ENCODE peak calls at places on chromosomes 3 and 15, in seven cellular contexts. D is IMR-90; J is body of pancreas; E is CD8-positive, alpha-beta T cell; V is psoas muscle; M is fibroblast of lung; T is astrocyte of the spinal cord. Q is an unnamed sample.

GRCh38 chr15:97708252-97708651 is 252.3 kb upstream of the ARRDC4 start:
- DNase-seq in D (no peak), J (no peak), T (no peak), E (no peak), M (no peak), V (no peak), Q (no peak)

GRCh38 chr15:89551502-89551901 is 23.8 kb upstream of the TICRR start:
- DNase-seq in E (no peak), M (no peak), D (no peak), J (no peak), T (no peak), V (no peak), Q (no peak)

GRCh38 chr3:192408007-192408655 is 319.2 kb downstream of the FGF12 start:
- DNase-seq in D (no peak), V (peak; percentile 13), E (no peak), T (peak; percentile 42), M (peak; percentile 14), J (no peak), Q (no peak)

GRCh38 chr3:137509354-137510045 is 254.6 kb upstream of the SOX14 start:
- DNase-seq in V (no peak), T (no peak), J (no peak), D (no peak), E (no peak), M (no peak), Q (no peak)

GRCh38 chr15:61660579-61660978 is 399.7 kb downstream of the VPS13C start:
- DNase-seq in D (peak; percentile 7), J (no peak), V (no peak), T (peak; percentile 54), E (no peak), M (peak; percentile 76), Q (no peak)

GRCh38 chr3:61858054-61858453 is 296.7 kb downstream of the PTPRG start:
- DNase-seq in T (peak; percentile 58), J (no peak), M (peak; percentile 69), E (no peak), D (peak; percentile 56), V (no peak), Q (peak; percentile 70)

GRCh38 chr3:25884981-25885380 is 95.1 kb downstream of the OXSM start:
- DNase-seq in V (no peak), E (no peak), T (no peak), D (no peak), M (no peak), J (no peak), Q (no peak)

GRCh38 chr3:105367063-105367405 is 325 bp downstream of the ALCAM start:
- DNase-seq in M (no peak), T (no peak), V (no peak), J (peak; percentile 48), D (no peak), E (no peak), Q (no peak)

GRCh38 chr15:58420579-58421043 is 11.2 kb upstream of the LIPC start:
- DNase-seq in V (no peak), M (no peak), D (no peak), E (no peak), T (no peak), J (no peak), Q (no peak)

GRCh38 chr3:147669076-147669475 is 259.9 kb downstream of the ZIC1 start:
- DNase-seq in V (no peak), D (no peak), J (no peak), M (no peak), T (no peak), E (no peak), Q (no peak)

GRCh38 chr3:196422976-196423781 is 9.0 kb downstream of the UBXN7 start:
- DNase-seq in M (no peak), V (peak; percentile 86), J (peak; percentile 70), T (peak; percentile 15), D (no peak), E (no peak), Q (peak; percentile 28)

GRCh38 chr3:161310649-161311423 is 60.5 kb downstream of the SPTSSB start:
- DNase-seq in V (no peak), D (no peak), E (peak; percentile 23), J (no peak), T (no peak), M (no peak), Q (no peak)

GRCh38 chr3:17639257-17639656 is 103.2 kb downstream of the TBC1D5 start:
- DNase-seq in J (no peak), D (peak; percentile 82), M (peak; percentile 78), V (no peak), E (no peak), T (peak; percentile 79), Q (peak; percentile 80)

GRCh38 chr15:100338247-100338646 is 3.5 kb downstream of the ADAMTS17 start:
- DNase-seq in D (no peak), M (no peak), J (no peak), T (no peak), V (no peak), E (no peak), Q (no peak)

GRCh38 chr15:74176262-74177208 is 3.0 kb downstream of the ISLR start:
- DNase-seq in E (no peak), V (no peak), T (peak; percentile 34), D (no peak), M (no peak), J (peak; percentile 5), Q (no peak)

GRCh38 chr3:126472277-126473006 is 3.2 kb downstream of the ZXDC start:
- DNase-seq in E (no peak), J (peak; percentile 50), T (peak; percentile 87), D (peak; percentile 68), V (peak; percentile 84), M (peak; percentile 81), Q (peak; percentile 93)

DNA sequence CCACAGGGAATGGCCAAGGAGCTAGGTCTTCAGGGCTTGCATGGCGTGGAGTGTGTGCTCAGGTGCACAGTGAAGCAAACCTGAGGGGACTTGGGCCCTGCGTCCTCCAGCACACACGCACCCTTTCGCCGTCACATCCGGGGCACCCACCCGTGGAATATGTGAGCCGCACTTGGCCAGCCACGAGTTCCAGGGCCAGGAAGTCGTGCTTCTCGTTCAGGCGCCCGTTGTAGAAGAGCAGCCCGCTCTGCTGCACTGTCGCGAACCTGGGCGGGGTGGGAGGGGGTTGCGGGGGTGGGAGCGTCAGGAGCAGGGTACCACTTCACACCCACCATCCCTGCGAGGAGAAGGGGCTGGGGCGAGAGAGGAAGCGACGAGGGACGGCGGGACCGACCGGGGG is 7.1 kb downstream of the CELSR3 start:
- DNase-seq in D (no peak), V (no peak), E (peak; percentile 34), J (peak; percentile 21), T (no peak), M (no peak), Q (no peak)
- H3K4me3 ChIP-seq in D (no peak overlapping the region), V (peak overlapping the region; percentile 80), E (peak overlapping the region; percentile 83), J (peak overlapping the region; percentile 32), T (peak overlapping the region; percentile 31), M (no peak overlapping the region), Q (no peak overlapping the region)

DNA sequence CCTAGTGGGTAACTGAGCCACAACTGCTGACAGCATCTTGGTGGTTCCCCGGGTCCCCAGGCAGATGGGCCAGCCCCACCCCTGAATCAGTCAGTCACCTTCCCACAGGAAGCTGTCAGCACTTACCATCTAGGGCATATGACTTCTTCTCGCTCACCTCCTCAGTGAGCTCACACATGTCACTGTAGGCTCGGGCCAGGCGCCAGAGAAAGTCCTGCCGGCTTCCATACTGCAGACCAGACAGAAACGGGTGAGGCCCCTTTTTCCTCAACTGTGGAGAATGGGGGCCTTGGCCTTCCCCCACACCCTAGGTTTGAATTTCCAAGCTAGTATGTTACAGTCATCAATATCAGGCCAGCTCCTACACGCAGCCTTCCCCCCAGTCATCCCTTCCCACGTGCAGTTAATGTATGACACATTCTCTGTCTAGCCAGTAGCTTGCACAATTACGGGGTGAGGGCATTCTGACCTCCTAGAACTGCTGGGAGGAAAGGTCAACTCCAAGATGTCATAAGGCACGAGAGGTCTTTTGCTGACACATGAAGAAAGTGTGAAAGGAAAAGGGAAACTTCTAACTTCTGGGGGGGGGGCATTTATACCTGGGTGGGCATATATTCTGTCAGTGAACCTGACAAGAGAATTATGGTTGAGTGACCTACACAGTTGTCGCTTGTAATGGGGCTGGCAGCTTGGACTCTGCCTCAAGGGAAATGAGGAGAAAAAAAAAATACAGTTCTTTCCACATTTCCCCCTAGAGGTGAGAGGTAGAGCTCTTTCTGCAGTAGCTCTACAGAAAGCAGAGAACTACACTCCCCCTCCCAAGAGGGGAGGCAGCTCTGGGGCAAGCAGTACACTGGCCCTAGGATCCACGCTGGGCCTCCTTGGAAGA is 10.9 kb downstream of the RMDN3 start:
- DNase-seq in T (peak; percentile 18), D (peak; percentile 82), J (no peak), V (no peak), M (peak; percentile 82), E (peak; percentile 48), Q (peak; percentile 56)
- TF ChIP-seq CTCF in T (no peak), D (no peak), J (no peak), V (no peak), M (peak; percentile 20), E (no peak), Q (peak; percentile 14)

GRCh38 chr15:80405970-80406369 is 1.8 kb downstream of the ARNT2 start:
- DNase-seq in E (no peak), J (no peak), V (no peak), D (no peak), M (no peak), T (no peak), Q (no peak)

GRCh38 chr15:80404057-80404718 is at the start of gene ARNT2:
- DNase-seq in T (peak; percentile 36), J (peak; percentile 26), D (peak; percentile 25), V (peak; percentile 18), M (no peak), E (no peak), Q (no peak)

GRCh38 chr15:80405554-80405850 is 1.3 kb downstream of the ARNT2 start:
- DNase-seq in T (no peak), J (no peak), M (no peak), E (no peak), D (no peak), V (no peak), Q (no peak)

GRCh38 chr15:80403712-80404056 is 498 bp upstream of the ARNT2 start:
- DNase-seq in J (peak; percentile 28), D (no peak), T (peak; percentile 4), V (no peak), M (no peak), E (no peak), Q (no peak)

DNA sequence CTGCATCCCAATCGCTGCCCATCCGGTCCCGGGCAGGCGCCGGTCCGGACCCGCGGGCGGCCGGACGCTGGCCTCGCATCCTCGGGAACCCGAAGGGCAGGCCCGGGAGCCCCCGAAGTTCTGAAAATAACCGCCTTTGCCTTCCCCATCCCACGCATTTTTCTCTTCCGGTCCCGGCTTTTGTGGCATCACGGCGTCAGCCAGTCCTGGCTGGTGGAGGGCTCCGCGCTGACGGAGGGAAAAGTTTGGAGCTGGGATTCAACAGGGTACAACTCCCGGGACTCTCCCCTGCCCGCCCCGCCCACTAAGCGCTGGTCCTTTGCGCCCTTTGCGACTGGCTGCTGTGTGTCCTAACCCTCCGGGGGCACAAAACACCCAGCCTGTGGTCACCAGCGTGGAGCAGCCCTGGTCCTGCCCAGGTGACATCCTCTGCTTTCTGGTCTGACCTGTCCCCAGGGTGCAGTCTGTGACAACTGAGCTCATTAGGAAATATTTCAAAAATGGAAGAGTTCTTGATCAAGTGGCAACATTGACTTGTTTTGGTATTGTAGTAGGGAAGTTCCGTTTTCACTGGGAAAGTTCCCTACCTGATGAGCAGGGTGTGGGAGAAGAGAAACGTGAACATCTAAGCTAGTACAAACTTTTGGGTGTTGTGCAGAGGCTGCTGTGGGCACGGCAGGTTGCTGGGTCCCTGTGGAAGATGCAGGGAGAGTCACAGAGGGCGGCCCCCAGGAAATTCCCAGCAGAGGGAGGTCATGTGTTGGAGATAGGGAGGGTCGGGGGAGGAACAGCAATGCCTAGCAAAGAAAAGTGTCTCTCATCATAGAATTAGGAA is 754 bp downstream of the ARNT2 start:
- DNase-seq in V (peak; percentile 16), T (peak; percentile 4), D (peak; percentile 35), E (no peak), M (no peak), J (peak; percentile 23), Q (no peak)
- H3K4me3 ChIP-seq in V (peak overlapping the region; percentile 69), T (peak overlapping the region; percentile 55), D (peak overlapping the region; percentile 53), E (no peak overlapping the region), M (peak overlapping the region; percentile 47), J (peak overlapping the region; percentile 22), Q (peak overlapping the region; percentile 63)

GRCh38 chr3:51637941-51638471 is 33.0 kb upstream of the TEX264 start:
- DNase-seq in M (peak; percentile 74), D (peak; percentile 71), J (peak; percentile 20), V (no peak), E (no peak), T (peak; percentile 66), Q (peak; percentile 59)
- TF ChIP-seq CTCF in M (peak; percentile 89), D (peak; percentile 95), J (peak; percentile 20), V (peak; percentile 45), E (peak; percentile 25), T (peak; percentile 86), Q (peak; percentile 75)

Q was measured in fibroblast of the aortic adventitia.